ENCODE peak calls at places on chromosomes 2 and 18, in ten cellular contexts. I is upper lobe of right lung; K is AG10803; T is colonic mucosa; N is cardiac muscle cell; C is mucosa of descending colon; E is CD8-positive, alpha-beta T cell; A is lower lobe of right lung; W is heart left ventricle; V is right atrium auricular region. B is an unnamed sample.

GRCh38 chr2:76169289-76169688 is 458.6 kb upstream of the GCFC2 start:
- DNase-seq in A (no peak), C (no peak), K (no peak), E (no peak), W (no peak), T (no peak), N (no peak), I (no peak), V (no peak), B (no peak)

GRCh38 chr2:174597347-174598047 is at the start of gene WIPF1:
- DNase-seq in I (no peak), V (no peak), C (peak), A (no peak), N (no peak), T (peak), W (no peak), K (peak), E (peak), B (peak)

GRCh38 chr2:191231995-191232394 is 13.2 kb upstream of the MYO1B start:
- DNase-seq in A (no peak), W (no peak), T (no peak), E (no peak), V (no peak), K (peak), N (no peak), I (no peak), C (no peak), B (no peak)

GRCh38 chr18:23191952-23192662 is 56.8 kb downstream of the CABLES1 start:
- DNase-seq in T (peak), V (no peak), K (peak), C (peak), I (no peak), N (no peak), A (no peak), E (no peak), W (peak), B (no peak)

GRCh38 chr2:44550571-44550970 is 188.8 kb downstream of the CAMKMT start:
- DNase-seq in E (no peak), C (no peak), K (peak), I (no peak), T (no peak), A (no peak), N (no peak), W (no peak), V (no peak), B (no peak)

GRCh38 chr2:182378759-182379158 is 48.1 kb downstream of the PDE1A start:
- DNase-seq in E (no peak), K (no peak), C (no peak), W (no peak), T (no peak), I (no peak), V (no peak), A (no peak), N (no peak), B (no peak)

GRCh38 chr2:166375205-166375735 is 474 bp downstream of the SCN9A start:
- DNase-seq in T (peak), E (no peak), K (no peak), N (no peak), C (peak), I (no peak), A (no peak), V (no peak), W (no peak), B (no peak)

GRCh38 chr2:208064220-208064951 is 39.1 kb upstream of the PLEKHM3 start:
- DNase-seq in C (no peak), A (no peak), V (no peak), W (no peak), I (no peak), T (no peak), K (peak), E (no peak), N (no peak), B (peak)

GRCh38 chr2:168371273-168371992 is 84.6 kb upstream of the CERS6 start:
- DNase-seq in C (no peak), V (no peak), A (no peak), W (no peak), I (no peak), T (no peak), E (no peak), N (no peak), K (no peak), B (no peak)

GRCh38 chr2:171652411-171652775 is 34.9 kb upstream of the DYNC1I2 start:
- DNase-seq in E (no peak), N (no peak), K (peak), C (no peak), V (no peak), A (no peak), T (no peak), W (no peak), I (no peak), B (no peak)

GRCh38 chr18:58715540-58715939 is 44.3 kb downstream of the MALT1 start:
- DNase-seq in C (no peak), E (no peak), I (no peak), A (no peak), N (no peak), W (no peak), K (no peak), V (no peak), T (no peak), B (no peak)

GRCh38 chr2:23636412-23636811 is 251.4 kb downstream of the KLHL29 start:
- DNase-seq in W (peak), A (no peak), K (peak), C (no peak), I (no peak), N (no peak), V (no peak), T (no peak), E (no peak), B (no peak)

GRCh38 chr18:24492445-24492844 is 32.0 kb downstream of the HRH4 start:
- DNase-seq in C (peak), N (no peak), W (no peak), T (no peak), V (no peak), A (no peak), E (no peak), K (no peak), I (no peak), B (no peak)

GRCh38 chr2:241908686-241909420 is 39.3 kb downstream of the RTP5 start:
- DNase-seq in T (no peak), A (peak), N (no peak), W (no peak), C (no peak), V (no peak), K (no peak), I (peak), E (no peak), B (no peak)

GRCh38 chr2:48270209-48270608 is 259.7 kb upstream of the STON1 start:
- DNase-seq in K (no peak), I (no peak), V (no peak), W (no peak), E (no peak), A (no peak), C (peak), T (peak), N (no peak), B (no peak)

GRCh38 chr2:217806480-217806760 is 196.4 kb downstream of the TNS1 start:
- DNase-seq in A (no peak), C (no peak), K (no peak), I (no peak), N (no peak), V (no peak), W (peak), E (no peak), T (no peak), B (no peak)

GRCh38 chr2:24919977-24920812 is at the start of gene ADCY3:
- DNase-seq in I (peak), K (peak), T (peak), C (peak), V (no peak), E (peak), W (peak), A (peak), N (peak), B (no peak)

GRCh38 chr2:120228503-120228902 is 5.3 kb upstream of the TMEM185B start:
- DNase-seq in C (no peak), E (no peak), T (no peak), N (no peak), A (no peak), I (no peak), K (no peak), W (no peak), V (no peak), B (no peak)

GRCh38 chr2:24894750-24895149 is 25.3 kb downstream of the ADCY3 start:
- DNase-seq in C (no peak), W (no peak), K (no peak), I (no peak), E (no peak), V (no peak), N (no peak), T (no peak), A (no peak), B (no peak)

GRCh38 chr2:95115418-95115817 is 6.2 kb downstream of the MRPS5 start:
- DNase-seq in C (peak), A (peak), T (peak), I (peak), W (peak), K (peak), E (peak), N (peak), V (peak), B (no peak)

GRCh38 chr2:42084231-42084671 is 36.4 kb downstream of the PKDCC start:
- DNase-seq in A (no peak), K (peak), N (no peak), C (peak), W (peak), V (no peak), I (no peak), E (no peak), T (peak), B (no peak)

GRCh38 chr2:237306083-237306786 is 107.7 kb downstream of the COL6A3 start:
- DNase-seq in K (no peak), C (no peak), A (no peak), W (no peak), I (no peak), N (no peak), E (no peak), V (no peak), T (no peak), B (no peak)

GRCh38 chr18:50338676-50339075 is 36.2 kb upstream of the SKA1 start:
- DNase-seq in V (no peak), K (no peak), I (no peak), T (no peak), C (no peak), E (no peak), W (no peak), N (no peak), A (no peak), B (no peak)

GRCh38 chr2:66481100-66481549 is 46.2 kb downstream of the MEIS1 start:
- DNase-seq in T (no peak), K (peak), C (no peak), N (peak), E (no peak), I (no peak), A (no peak), W (no peak), V (no peak), B (no peak)

GRCh38 chr18:63346471-63347183 is 20.4 kb downstream of the KDSR start:
- DNase-seq in N (no peak), V (no peak), T (no peak), W (no peak), K (peak), E (no peak), I (no peak), C (no peak), A (no peak), B (no peak)

GRCh38 chr2:238848941-238849853 is 1.3 kb downstream of the TWIST2 start:
- DNase-seq in E (no peak), N (no peak), V (peak), C (no peak), A (no peak), W (no peak), I (no peak), K (peak), T (no peak), B (no peak)

GRCh38 chr2:38149533-38149932 is 73.6 kb upstream of the CYP1B1 start:
- DNase-seq in N (no peak), I (no peak), A (peak), W (no peak), C (no peak), V (peak), K (no peak), E (no peak), T (no peak), B (no peak)

GRCh38 chr2:29335391-29335790 is 220.2 kb downstream of the CLIP4 start:
- DNase-seq in I (no peak), A (no peak), C (no peak), T (no peak), E (no peak), W (no peak), V (no peak), K (no peak), N (no peak), B (no peak)

GRCh38 chr2:45008296-45009129 is 739 bp downstream of the SIX2 start:
- DNase-seq in V (no peak), N (peak), K (peak), C (no peak), W (peak), I (peak), A (no peak), T (no peak), E (no peak), B (no peak)

GRCh38 chr2:158718196-158718585 is 76.9 kb upstream of the DAPL1 start:
- DNase-seq in K (no peak), T (no peak), E (no peak), W (no peak), N (no peak), I (no peak), V (peak), C (no peak), A (no peak), B (no peak)

GRCh38 chr2:152525277-152525838 is 190.4 kb downstream of the FMNL2 start:
- DNase-seq in T (peak), N (no peak), W (peak), I (no peak), A (no peak), C (peak), E (no peak), V (no peak), K (peak), B (peak)

GRCh38 chr2:206521115-206521514 is 77.8 kb downstream of the ADAM23 start:
- DNase-seq in A (no peak), N (no peak), I (no peak), K (no peak), W (no peak), C (no peak), T (no peak), V (no peak), E (no peak), B (no peak)

GRCh38 chr18:47531759-47532158 is 280.3 kb upstream of the SKOR2 start:
- DNase-seq in K (no peak), C (no peak), V (no peak), W (no peak), N (no peak), E (no peak), A (no peak), I (no peak), T (no peak), B (no peak)

GRCh38 chr2:43707255-43707654 is 31.0 kb upstream of the C1GALT1C1L start:
- DNase-seq in V (peak), N (no peak), C (peak), W (peak), T (no peak), A (no peak), E (no peak), I (no peak), K (peak), B (peak)

GRCh38 chr2:160433466-160434172 is 60.0 kb downstream of the RBMS1 start:
- DNase-seq in N (no peak), I (no peak), E (no peak), A (no peak), T (no peak), V (no peak), C (no peak), W (no peak), K (no peak), B (no peak)
- H3K4me3 ChIP-seq in N (no peak), I (no peak), E (no peak), A (no peak), T (no peak), V (no peak), C (no peak), W (no peak), K (no peak), B (no peak)

GRCh38 chr2:31268344-31268743 is 34.4 kb downstream of the EHD3 start:
- DNase-seq in N (no peak), T (no peak), K (no peak), V (no peak), C (no peak), W (no peak), A (no peak), I (no peak), E (no peak), B (no peak)
- TF ChIP-seq CTCF in N (no peak), T (no peak), K (no peak), V (no peak), C (no peak), W (no peak), A (no peak), I (no peak), E (no peak), B (no peak)

GRCh38 chr2:170145191-170145590 is 32.8 kb upstream of the MYO3B start:
- DNase-seq in I (no peak), E (no peak), T (no peak), V (no peak), W (no peak), N (no peak), C (no peak), A (no peak), K (no peak), B (no peak)
- H3K4me3 ChIP-seq in I (no peak), E (no peak), T (no peak), V (no peak), W (no peak), N (no peak), C (no peak), A (no peak), K (no peak), B (no peak)

GRCh38 chr2:219537657-219538487 is 5.7 kb downstream of the CHPF start:
- DNase-seq in K (no peak), N (no peak), T (no peak), A (no peak), W (no peak), E (no peak), C (no peak), I (no peak), V (no peak), B (no peak)
- TF ChIP-seq CTCF in K (no peak), N (peak), T (no peak), A (no peak), W (no peak), E (no peak), C (no peak), I (no peak), V (no peak), B (no peak)

GRCh38 chr18:59810740-59811520 is 88.9 kb upstream of the PMAIP1 start:
- DNase-seq in N (no peak), V (no peak), A (no peak), W (no peak), K (peak), T (no peak), E (no peak), C (no peak), I (no peak), B (no peak)
- H3K4me3 ChIP-seq in N (no peak), V (no peak), A (no peak), W (no peak), K (no peak), T (no peak), E (no peak), C (no peak), I (no peak), B (no peak)

GRCh38 chr2:137566387-137566786 is 397.9 kb upstream of the HNMT start:
- DNase-seq in V (no peak), N (no peak), A (no peak), C (no peak), E (no peak), T (no peak), I (no peak), W (no peak), K (no peak), B (no peak)
- TF ChIP-seq CTCF in V (no peak), N (no peak), A (no peak), C (no peak), E (no peak), T (no peak), I (no peak), W (no peak), K (no peak), B (no peak)

GRCh38 chr2:57828221-57828620 is 218.4 kb upstream of the VRK2 start:
- DNase-seq in N (no peak), V (no peak), W (no peak), C (no peak), K (no peak), A (no peak), T (no peak), I (no peak), E (no peak), B (no peak)
- H3K4me3 ChIP-seq in N (no peak), V (no peak), W (no peak), C (no peak), K (no peak), A (no peak), T (no peak), I (no peak), E (no peak), B (no peak)

GRCh38 chr18:13395577-13395976 is 177.0 kb downstream of the LDLRAD4 start:
- DNase-seq in A (no peak), V (no peak), T (no peak), E (no peak), C (no peak), K (no peak), I (no peak), W (no peak), N (no peak), B (no peak)
- TF ChIP-seq CTCF in A (no peak), V (no peak), T (no peak), E (no peak), C (no peak), K (no peak), I (no peak), W (no peak), N (no peak), B (no peak)

GRCh38 chr18:54254265-54254758 is 15.0 kb upstream of the POLI start:
- DNase-seq in E (no peak), K (peak), W (no peak), T (peak), V (no peak), A (no peak), I (no peak), C (peak), N (no peak), B (no peak)
- H3K4me3 ChIP-seq in E (no peak), K (no peak), W (no peak), T (peak), V (no peak), A (no peak), I (no peak), C (no peak), N (no peak), B (no peak)

GRCh38 chr2:72104821-72105588 is 42.7 kb downstream of the CYP26B1 start:
- DNase-seq in N (peak), K (no peak), A (no peak), V (peak), C (no peak), I (no peak), W (no peak), E (no peak), T (peak), B (no peak)
- TF ChIP-seq CTCF in N (no peak), K (no peak), A (no peak), V (no peak), C (no peak), I (no peak), W (no peak), E (no peak), T (no peak), B (no peak)